ENCODE peak calls at places on chromosomes 5 and 9, in nine cellular contexts. N, G, J, T, D, M, A, Y and E are unnamed samples.

GRCh38 chr5:154708207-154708606 is 47.0 kb upstream of the LARP1 start:
- DNase-seq in N (no peak), G (no peak), J (no peak), T (no peak), D (no peak), M (no peak), A (no peak), Y (no peak), E (no peak)

GRCh38 chr5:149886697-149887470 is 57.7 kb downstream of the PDE6A start:
- DNase-seq in N (no peak), G (no peak), J (no peak), T (no peak), D (peak), M (no peak), A (no peak), Y (no peak), E (no peak)

GRCh38 chr5:55982957-55983381 is 11.8 kb downstream of the IL6ST start:
- DNase-seq in N (no peak), G (no peak), J (no peak), T (no peak), D (no peak), M (no peak), A (no peak), Y (no peak), E (no peak)

GRCh38 chr5:21931076-21931475 is 922.1 kb downstream of the CDH12 start:
- DNase-seq in N (peak), G (no peak), J (no peak), T (no peak), D (no peak), M (no peak), A (no peak), Y (no peak), E (no peak)

GRCh38 chr5:148639081-148639480 is 15.2 kb downstream of the HTR4 start:
- DNase-seq in N (no peak), G (no peak), J (no peak), T (no peak), D (no peak), M (no peak), A (no peak), Y (no peak), E (no peak)

GRCh38 chr5:34695275-34696032 is 39.3 kb downstream of the RAI14 start:
- DNase-seq in N (no peak), G (no peak), J (no peak), T (no peak), D (peak), M (no peak), A (no peak), Y (peak), E (no peak)

GRCh38 chr5:513216-514100 is 10.8 kb downstream of the SLC9A3 start:
- DNase-seq in N (no peak), G (no peak), J (no peak), T (no peak), D (no peak), M (no peak), A (no peak), Y (no peak), E (peak)

GRCh38 chr5:14806452-14806851 is 65.1 kb downstream of the ANKH start:
- DNase-seq in N (no peak), G (no peak), J (no peak), T (peak), D (peak), M (no peak), A (no peak), Y (no peak), E (peak)

GRCh38 chr5:16600397-16600796 is 16.4 kb downstream of the RETREG1 start:
- DNase-seq in N (peak), G (peak), J (no peak), T (peak), D (peak), M (peak), A (no peak), Y (no peak), E (peak)

GRCh38 chr5:73786043-73786831 is 160.2 kb downstream of the ARHGEF28 start:
- DNase-seq in N (peak), G (no peak), J (no peak), T (no peak), D (no peak), M (no peak), A (no peak), Y (no peak), E (no peak)

GRCh38 chr5:78221964-78222451 is 72.5 kb downstream of the AP3B1 start:
- DNase-seq in N (no peak), G (no peak), J (no peak), T (no peak), D (peak), M (no peak), A (no peak), Y (peak), E (no peak)

GRCh38 chr5:92801921-92802320 is 779.1 kb downstream of the NR2F1-AS1 start:
- DNase-seq in N (no peak), G (peak), J (no peak), T (no peak), D (peak), M (no peak), A (peak), Y (no peak), E (no peak)

GRCh38 chr9:71791875-71792274 is 23.6 kb upstream of the CEMIP2 start:
- DNase-seq in N (no peak), G (no peak), J (no peak), T (no peak), D (no peak), M (no peak), A (no peak), Y (no peak), E (no peak)

GRCh38 chr9:136352682-136353081 is 10.9 kb downstream of the DNLZ start:
- DNase-seq in N (no peak), G (no peak), J (no peak), T (no peak), D (no peak), M (no peak), A (peak), Y (no peak), E (no peak)

GRCh38 chr5:75514323-75514722 is 2.6 kb downstream of the POLK start:
- DNase-seq in N (no peak), G (no peak), J (no peak), T (no peak), D (no peak), M (no peak), A (no peak), Y (no peak), E (no peak)

GRCh38 chr5:40134883-40135520 is 544.7 kb upstream of the PTGER4 start:
- DNase-seq in N (no peak), G (no peak), J (no peak), T (no peak), D (peak), M (no peak), A (no peak), Y (no peak), E (no peak)

GRCh38 chr5:180807654-180808414 is 5.2 kb upstream of the MGAT1 start:
- DNase-seq in N (no peak), G (no peak), J (no peak), T (no peak), D (peak), M (peak), A (no peak), Y (no peak), E (no peak)

GRCh38 chr9:31776471-31776870 is 608.0 kb upstream of the ACO1 start:
- DNase-seq in N (peak), G (peak), J (no peak), T (no peak), D (no peak), M (no peak), A (peak), Y (no peak), E (no peak)

GRCh38 chr5:65035212-65036206 is 266.8 kb downstream of the CWC27 start:
- DNase-seq in N (peak), G (peak), J (peak), T (peak), D (peak), M (peak), A (peak), Y (peak), E (peak)

GRCh38 chr5:31531543-31531887 is 378 bp downstream of the DROSHA start:
- DNase-seq in N (no peak), G (no peak), J (no peak), T (no peak), D (peak), M (no peak), A (peak), Y (peak), E (peak)

GRCh38 chr9:73118898-73119554 is 32.6 kb upstream of the ANXA1 start:
- DNase-seq in N (no peak), G (no peak), J (no peak), T (no peak), D (peak), M (no peak), A (no peak), Y (no peak), E (no peak)

GRCh38 chr5:27854243-27854852 is 816.0 kb upstream of the CDH9 start:
- DNase-seq in N (no peak), G (no peak), J (no peak), T (no peak), D (no peak), M (no peak), A (no peak), Y (no peak), E (no peak)

GRCh38 chr9:84947412-84947972 is 278.0 kb downstream of the NTRK2 start:
- DNase-seq in N (no peak), G (no peak), J (no peak), T (no peak), D (no peak), M (no peak), A (no peak), Y (no peak), E (peak)

GRCh38 chr9:16282216-16282615 is 588.3 kb downstream of the BNC2 start:
- DNase-seq in N (peak), G (no peak), J (no peak), T (no peak), D (peak), M (no peak), A (no peak), Y (no peak), E (no peak)

GRCh38 chr9:7300484-7300883 is 499.1 kb downstream of the DMAC1 start:
- DNase-seq in N (no peak), G (no peak), J (no peak), T (no peak), D (no peak), M (no peak), A (no peak), Y (no peak), E (no peak)

GRCh38 chr9:13520069-13520468 is 240.6 kb upstream of the MPDZ start:
- DNase-seq in N (no peak), G (no peak), J (no peak), T (no peak), D (peak), M (no peak), A (no peak), Y (no peak), E (no peak)

GRCh38 chr9:99051353-99051752 is 53.6 kb upstream of the TGFBR1 start:
- DNase-seq in N (no peak), G (no peak), J (no peak), T (no peak), D (no peak), M (no peak), A (no peak), Y (no peak), E (no peak)

GRCh38 chr9:6641961-6642360 is 3.6 kb downstream of the GLDC start:
- DNase-seq in N (no peak), G (no peak), J (no peak), T (no peak), D (no peak), M (no peak), A (no peak), Y (no peak), E (no peak)

GRCh38 chr5:132655821-132656773 is 1.9 kb upstream of the IL13 start:
- DNase-seq in N (no peak), G (no peak), J (no peak), T (no peak), D (peak), M (no peak), A (no peak), Y (peak), E (peak)

GRCh38 chr9:36064448-36065037 is 27.8 kb downstream of the RECK start:
- DNase-seq in N (no peak), G (no peak), J (no peak), T (no peak), D (peak), M (no peak), A (no peak), Y (no peak), E (no peak)

GRCh38 chr9:79353856-79354520 is 217.8 kb upstream of the TLE4 start:
- DNase-seq in N (no peak), G (no peak), J (no peak), T (no peak), D (peak), M (no peak), A (no peak), Y (no peak), E (no peak)

GRCh38 chr5:147483197-147483790 is 26.6 kb downstream of the DPYSL3 start:
- DNase-seq in N (peak), G (peak), J (no peak), T (no peak), D (no peak), M (no peak), A (peak), Y (no peak), E (no peak)

GRCh38 chr5:60196382-60197113 is 303.0 kb upstream of the PDE4D start:
- DNase-seq in N (no peak), G (no peak), J (no peak), T (peak), D (peak), M (peak), A (no peak), Y (no peak), E (no peak)

GRCh38 chr5:40743771-40744170 is 12.0 kb downstream of the TTC33 start:
- DNase-seq in N (no peak), G (no peak), J (no peak), T (no peak), D (peak), M (no peak), A (no peak), Y (no peak), E (no peak)

GRCh38 chr9:126664893-126665695 is 51.4 kb downstream of the LMX1B start:
- DNase-seq in N (no peak), G (no peak), J (no peak), T (no peak), D (no peak), M (no peak), A (no peak), Y (no peak), E (no peak)